ENCODE peak calls at places on chromosome 2, in seven cellular contexts. X is IMR-90, T is mesenchymal stem cell, I is mesendoderm, B is H9, R is H1, G is trophoblast cell. K is an unnamed sample.

GRCh38 chr2:54360055-54360792 is 95.9 kb upstream of the SPTBN1 start:
- DNase-seq in X (peak; percentile 67), T (peak; percentile 47), I (no peak), B (no peak), R (no peak), G (no peak), K (no peak)

GRCh38 chr2:78887436-78887835 is 138.1 kb upstream of the REG3G start:
- DNase-seq in X (no peak), T (no peak), I (no peak), B (no peak), R (no peak), G (no peak), K (no peak)

GRCh38 chr2:235165631-235166030 is 213.8 kb downstream of the SH3BP4 start:
- DNase-seq in X (no peak), T (no peak), I (no peak), B (no peak), R (no peak), G (no peak), K (no peak)

GRCh38 chr2:40867829-40868228 is 415.9 kb upstream of the SLC8A1 start:
- DNase-seq in X (no peak), T (no peak), I (no peak), B (no peak), R (no peak), G (no peak), K (no peak)

GRCh38 chr2:179991344-179991743 is 15.8 kb downstream of the CWC22 start:
- DNase-seq in X (no peak), T (no peak), I (peak; percentile 66), B (peak; percentile 37), R (no peak), G (no peak), K (no peak)

GRCh38 chr2:237509905-237510304 is 22.9 kb downstream of the MLPH start:
- DNase-seq in X (no peak), T (no peak), I (no peak), B (no peak), R (no peak), G (no peak), K (no peak)

GRCh38 chr2:157325786-157326185 is at the start of gene ERMN:
- DNase-seq in X (no peak), T (no peak), I (peak; percentile 89), B (peak; percentile 54), R (peak; percentile 34), G (no peak), K (peak; percentile 67)

GRCh38 chr2:173998386-173998785 is 33.2 kb upstream of the SP3 start:
- DNase-seq in X (no peak), T (no peak), I (no peak), B (no peak), R (no peak), G (no peak), K (no peak)

GRCh38 chr2:28240937-28241336 is 151.7 kb upstream of the FOSL2 start:
- DNase-seq in X (no peak), T (no peak), I (no peak), B (no peak), R (no peak), G (no peak), K (no peak)

GRCh38 chr2:19764998-19765397 is 136.8 kb downstream of the TTC32 start:
- DNase-seq in X (peak; percentile 65), T (peak; percentile 50), I (no peak), B (no peak), R (no peak), G (no peak), K (no peak)

GRCh38 chr2:205411558-205411957 is 270.7 kb upstream of the NRP2 start:
- DNase-seq in X (no peak), T (no peak), I (no peak), B (no peak), R (no peak), G (no peak), K (no peak)

GRCh38 chr2:37641582-37642111 is 29.8 kb downstream of the CDC42EP3 start:
- DNase-seq in X (peak; percentile 82), T (peak; percentile 37), I (no peak), B (no peak), R (no peak), G (no peak), K (no peak)

GRCh38 chr2:173347305-173348168 is 7.1 kb upstream of the CDCA7 start:
- DNase-seq in X (no peak), T (no peak), I (peak; percentile 43), B (no peak), R (no peak), G (no peak), K (no peak)

GRCh38 chr2:88607416-88607815 is 19.8 kb downstream of the EIF2AK3 start:
- DNase-seq in X (no peak), T (no peak), I (no peak), B (no peak), R (no peak), G (no peak), K (no peak)

GRCh38 chr2:189287982-189288494 is 108.5 kb upstream of the COL5A2 start:
- DNase-seq in X (peak; percentile 91), T (peak; percentile 85), I (peak; percentile 89), B (no peak), R (no peak), G (no peak), K (peak; percentile 56)

GRCh38 chr2:142907653-142908052 is 30.2 kb downstream of the KYNU start:
- DNase-seq in X (no peak), T (no peak), I (no peak), B (no peak), R (no peak), G (peak; percentile 31), K (no peak)

GRCh38 chr2:85623991-85624390 is 8.0 kb downstream of the USP39 start:
- DNase-seq in X (no peak), T (no peak), I (no peak), B (no peak), R (no peak), G (no peak), K (no peak)
- H2BK120ac ChIP-seq in X (no peak overlapping the region), T (no peak overlapping the region), I (no peak overlapping the region), B (no peak overlapping the region), R (no peak overlapping the region), G (no peak overlapping the region), K (no peak overlapping the region)

DNA sequence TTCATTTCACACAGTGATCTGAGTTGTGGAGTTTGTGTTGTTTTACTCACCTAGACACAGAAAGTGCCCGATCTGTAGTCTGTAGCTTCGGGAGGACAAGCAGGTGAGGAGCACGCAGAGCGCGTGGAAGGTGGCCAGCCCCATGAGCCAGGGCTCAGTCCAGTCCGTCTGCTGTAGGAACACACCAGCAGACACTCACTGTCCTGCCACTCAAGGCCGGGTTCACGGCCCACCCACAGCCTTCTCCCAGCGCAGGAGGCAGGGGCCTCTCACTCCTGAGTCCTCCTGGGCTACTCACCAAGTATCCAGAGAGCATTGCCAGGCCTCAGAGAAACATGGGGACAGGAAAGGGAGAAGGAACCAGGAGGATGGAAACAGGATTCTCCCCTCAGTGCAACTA is 1.7 kb downstream of the TMEM18 start:
- DNase-seq in X (peak; percentile 23), T (no peak), I (no peak), B (no peak), R (no peak), G (no peak), K (no peak)
- H4K8ac ChIP-seq in X (peak overlapping the region; percentile 68), T (no peak overlapping the region), I (no peak overlapping the region), B (no peak overlapping the region), R (no peak overlapping the region), G (no peak overlapping the region), K (no peak overlapping the region)

GRCh38 chr2:11344342-11344955 is at the start of gene ROCK2:
- DNase-seq in X (peak; percentile 79), T (peak; percentile 85), I (peak; percentile 95), B (peak; percentile 90), R (peak; percentile 43), G (peak; percentile 53), K (peak; percentile 86)
- H3K4me2 ChIP-seq in X (peak within 1 kb of the TSS; percentile 90), T (peak within 1 kb of the TSS; percentile 95), I (peak within 1 kb of the TSS; percentile 85), B (peak within 1 kb of the TSS; percentile 85), R (peak within 1 kb of the TSS; percentile 97), G (peak within 1 kb of the TSS; percentile 63), K (peak within 1 kb of the TSS; percentile 77)

GRCh38 chr2:219620546-219620945 is 6.9 kb upstream of the SLC4A3 start:
- DNase-seq in X (no peak), T (no peak), I (no peak), B (no peak), R (no peak), G (no peak), K (no peak)

GRCh38 chr2:219622472-219622871 is 5.0 kb upstream of the SLC4A3 start:
- DNase-seq in X (no peak), T (no peak), I (no peak), B (no peak), R (no peak), G (no peak), K (no peak)

GRCh38 chr2:219616550-219616949 is 10.9 kb upstream of the SLC4A3 start:
- DNase-seq in X (no peak), T (no peak), I (no peak), B (no peak), R (no peak), G (no peak), K (no peak)

GRCh38 chr2:219618733-219619122 is 8.7 kb upstream of the SLC4A3 start:
- DNase-seq in X (no peak), T (no peak), I (no peak), B (no peak), R (no peak), G (no peak), K (no peak)

GRCh38 chr2:219619235-219619634 is 8.2 kb upstream of the SLC4A3 start:
- DNase-seq in X (no peak), T (no peak), I (peak; percentile 66), B (no peak), R (no peak), G (no peak), K (no peak)
- H2BK120ac ChIP-seq in X (no peak overlapping the region), T (no peak overlapping the region), I (no peak overlapping the region), B (no peak overlapping the region), R (no peak overlapping the region), G (no peak overlapping the region), K (no peak overlapping the region)

GRCh38 chr2:18559531-18559930 is 922 bp downstream of the RDH14 start:
- DNase-seq in X (no peak), T (no peak), I (no peak), B (no peak), R (no peak), G (no peak), K (peak; percentile 2)
- H4K8ac ChIP-seq in X (peak overlapping the region; percentile 52), T (no peak overlapping the region), I (no peak overlapping the region), B (no peak overlapping the region), R (no peak overlapping the region), G (peak overlapping the region; percentile 100), K (no peak overlapping the region)

GRCh38 chr2:228140934-228141528 is 40.5 kb downstream of the SPHKAP start:
- DNase-seq in X (no peak), T (no peak), I (no peak), B (no peak), R (no peak), G (no peak), K (no peak)
- H3K4me2 ChIP-seq in X (no peak overlapping the region), T (no peak overlapping the region), I (no peak overlapping the region), B (no peak overlapping the region), R (no peak overlapping the region), G (no peak overlapping the region), K (no peak overlapping the region)

DNA sequence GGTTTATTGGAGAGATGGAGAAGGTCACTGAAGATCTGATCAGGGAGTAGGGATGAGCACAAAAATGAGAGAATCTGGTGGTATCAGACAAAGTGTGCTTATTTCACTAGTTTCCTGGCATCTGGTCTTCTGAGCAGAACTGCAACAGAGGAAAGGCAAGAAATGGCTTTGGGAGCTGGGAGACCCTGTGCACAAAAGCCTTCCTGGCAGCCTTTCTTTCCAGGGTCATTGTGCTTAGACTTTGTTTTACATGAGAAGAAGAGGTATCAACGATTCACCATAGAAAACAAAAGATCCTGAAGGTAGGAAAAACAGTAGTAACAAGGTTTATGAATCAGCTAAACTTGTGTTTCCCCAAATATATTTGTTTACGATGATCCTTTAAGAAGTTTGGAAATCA is 162.9 kb downstream of the CNTNAP5 start:
- DNase-seq in X (no peak), T (no peak), I (no peak), B (peak; percentile 31), R (no peak), G (no peak), K (no peak)
- H2BK120ac ChIP-seq in X (no peak overlapping the region), T (no peak overlapping the region), I (no peak overlapping the region), B (no peak overlapping the region), R (no peak overlapping the region), G (no peak overlapping the region), K (no peak overlapping the region)

K was measured in neuronal stem cell.